ENCODE peak calls at places on chromosomes 7 and 10, in five cellular contexts. One of them, this sample, is unnamed.

GRCh38 chr7:81869670-81870069 is 99.8 kb upstream of the HGF start:
- DNase-seq in IMR-90: no peak
- DNase-seq in fibroblast of lung: no peak
- DNase-seq in adipocyte: no peak
- DNase-seq in brain microvascular endothelial cell: no peak
- DNase-seq in this sample: no peak

GRCh38 chr7:41975854-41976253 is 261.2 kb downstream of the GLI3 start:
- DNase-seq in IMR-90: no peak
- DNase-seq in adipocyte: peak; percentile 81
- DNase-seq in brain microvascular endothelial cell: no peak
- DNase-seq in fibroblast of lung: peak; percentile 58
- DNase-seq in this sample: no peak

GRCh38 chr10:63901228-63901627 is 380.0 kb downstream of the REEP3 start:
- DNase-seq in IMR-90: no peak
- DNase-seq in brain microvascular endothelial cell: no peak
- DNase-seq in fibroblast of lung: no peak
- DNase-seq in adipocyte: no peak
- DNase-seq in this sample: no peak

GRCh38 chr7:117715784-117716445 is 157.3 kb downstream of the CTTNBP2 start:
- DNase-seq in brain microvascular endothelial cell: peak; percentile 54
- DNase-seq in adipocyte: peak; percentile 86
- DNase-seq in IMR-90: peak; percentile 75
- DNase-seq in fibroblast of lung: peak; percentile 76
- DNase-seq in this sample: peak; percentile 22

GRCh38 chr10:86056632-86057031 is 310.0 kb downstream of the GRID1 start:
- DNase-seq in brain microvascular endothelial cell: no peak
- DNase-seq in adipocyte: no peak
- DNase-seq in fibroblast of lung: no peak
- DNase-seq in IMR-90: no peak
- DNase-seq in this sample: no peak

GRCh38 chr7:149197675-149198074 is 2.3 kb downstream of the ZNF282 start:
- DNase-seq in fibroblast of lung: no peak
- DNase-seq in adipocyte: no peak
- DNase-seq in IMR-90: no peak
- DNase-seq in brain microvascular endothelial cell: no peak
- DNase-seq in this sample: no peak

GRCh38 chr10:79056361-79056735 is 12.4 kb upstream of the ZMIZ1 start:
- DNase-seq in fibroblast of lung: no peak
- DNase-seq in IMR-90: no peak
- DNase-seq in adipocyte: no peak
- DNase-seq in brain microvascular endothelial cell: no peak
- DNase-seq in this sample: no peak

GRCh38 chr7:2141656-2142055 is 91.1 kb downstream of the MAD1L1 start:
- DNase-seq in IMR-90: no peak
- DNase-seq in fibroblast of lung: no peak
- DNase-seq in brain microvascular endothelial cell: no peak
- DNase-seq in adipocyte: no peak
- DNase-seq in this sample: no peak

GRCh38 chr7:16904086-16904485 is 22.3 kb upstream of the AGR3 start:
- DNase-seq in fibroblast of lung: no peak
- DNase-seq in brain microvascular endothelial cell: no peak
- DNase-seq in IMR-90: no peak
- DNase-seq in adipocyte: peak; percentile 43
- DNase-seq in this sample: no peak

GRCh38 chr7:151925446-151926335 is 30.6 kb upstream of the GALNTL5 start:
- DNase-seq in IMR-90: no peak
- DNase-seq in brain microvascular endothelial cell: peak; percentile 14
- DNase-seq in fibroblast of lung: no peak
- DNase-seq in adipocyte: no peak
- DNase-seq in this sample: no peak

GRCh38 chr10:58994226-58995057 is 182.0 kb upstream of the PHYHIPL start:
- DNase-seq in IMR-90: no peak
- DNase-seq in brain microvascular endothelial cell: no peak
- DNase-seq in fibroblast of lung: peak; percentile 37
- DNase-seq in adipocyte: peak; percentile 58
- DNase-seq in this sample: no peak

GRCh38 chr7:94357076-94357475 is 37.6 kb upstream of the COL1A2 start:
- DNase-seq in fibroblast of lung: no peak
- DNase-seq in adipocyte: peak; percentile 40
- DNase-seq in IMR-90: no peak
- DNase-seq in brain microvascular endothelial cell: no peak
- DNase-seq in this sample: no peak

GRCh38 chr10:116080553-116080952 is 192.5 kb downstream of the GFRA1 start:
- DNase-seq in brain microvascular endothelial cell: no peak
- DNase-seq in IMR-90: peak; percentile 35
- DNase-seq in adipocyte: no peak
- DNase-seq in fibroblast of lung: peak; percentile 12
- DNase-seq in this sample: no peak

GRCh38 chr7:84196007-84196551 is 1.5 kb upstream of the SEMA3A start:
- DNase-seq in adipocyte: peak; percentile 44
- DNase-seq in IMR-90: peak; percentile 77
- DNase-seq in fibroblast of lung: peak; percentile 82
- DNase-seq in brain microvascular endothelial cell: no peak
- DNase-seq in this sample: no peak

GRCh38 chr10:53403688-53404087 is 631.1 kb upstream of the MBL2 start:
- DNase-seq in IMR-90: peak; percentile 1
- DNase-seq in adipocyte: no peak
- DNase-seq in fibroblast of lung: peak; percentile 77
- DNase-seq in brain microvascular endothelial cell: peak; percentile 42
- DNase-seq in this sample: peak; percentile 86

GRCh38 chr10:62492012-62492869 is 118.1 kb downstream of the ZNF365 start:
- DNase-seq in brain microvascular endothelial cell: no peak
- DNase-seq in IMR-90: peak; percentile 25
- DNase-seq in adipocyte: peak; percentile 50
- DNase-seq in fibroblast of lung: peak; percentile 39
- DNase-seq in this sample: no peak

GRCh38 chr10:62354941-62355340 is 19.2 kb upstream of the ZNF365 start:
- DNase-seq in fibroblast of lung: peak; percentile 11
- DNase-seq in IMR-90: peak; percentile 32
- DNase-seq in brain microvascular endothelial cell: no peak
- DNase-seq in adipocyte: no peak
- DNase-seq in this sample: no peak

GRCh38 chr7:14841850-14842249 is 60.7 kb downstream of the DGKB start:
- DNase-seq in IMR-90: peak; percentile 36
- DNase-seq in adipocyte: peak; percentile 68
- DNase-seq in fibroblast of lung: peak; percentile 52
- DNase-seq in brain microvascular endothelial cell: no peak
- DNase-seq in this sample: no peak

GRCh38 chr10:10078476-10078875 is 939.2 kb upstream of the CELF2 start:
- DNase-seq in IMR-90: no peak
- DNase-seq in adipocyte: no peak
- DNase-seq in brain microvascular endothelial cell: no peak
- DNase-seq in fibroblast of lung: no peak
- DNase-seq in this sample: no peak

GRCh38 chr7:4211261-4211660 is 470.8 kb upstream of the FOXK1 start:
- DNase-seq in adipocyte: no peak
- DNase-seq in fibroblast of lung: no peak
- DNase-seq in IMR-90: no peak
- DNase-seq in brain microvascular endothelial cell: no peak
- DNase-seq in this sample: no peak

GRCh38 chr10:8168836-8169235 is 114.3 kb downstream of the GATA3 start:
- DNase-seq in fibroblast of lung: no peak
- DNase-seq in brain microvascular endothelial cell: no peak
- DNase-seq in IMR-90: no peak
- DNase-seq in adipocyte: no peak
- DNase-seq in this sample: no peak

GRCh38 chr7:99837649-99838361 is 10.0 kb downstream of the CYP3A43 start:
- DNase-seq in brain microvascular endothelial cell: no peak
- DNase-seq in fibroblast of lung: peak; percentile 9
- DNase-seq in adipocyte: peak; percentile 9
- DNase-seq in IMR-90: no peak
- DNase-seq in this sample: no peak

GRCh38 chr7:123201901-123202300 is 2.1 kb upstream of the SLC13A1 start:
- DNase-seq in adipocyte: no peak
- DNase-seq in IMR-90: no peak
- DNase-seq in brain microvascular endothelial cell: no peak
- DNase-seq in fibroblast of lung: no peak
- DNase-seq in this sample: no peak

GRCh38 chr7:71343821-71344341 is 211.9 kb downstream of the GALNT17 start:
- DNase-seq in fibroblast of lung: no peak
- DNase-seq in brain microvascular endothelial cell: no peak
- DNase-seq in IMR-90: no peak
- DNase-seq in adipocyte: no peak
- DNase-seq in this sample: no peak

GRCh38 chr10:13224210-13224995 is 9.8 kb downstream of the UCMA start:
- DNase-seq in IMR-90: no peak
- DNase-seq in brain microvascular endothelial cell: no peak
- DNase-seq in fibroblast of lung: no peak
- DNase-seq in adipocyte: no peak
- DNase-seq in this sample: no peak

GRCh38 chr7:155986497-155987160 is 174.4 kb upstream of the SHH start:
- DNase-seq in brain microvascular endothelial cell: no peak
- DNase-seq in adipocyte: no peak
- DNase-seq in fibroblast of lung: no peak
- DNase-seq in IMR-90: no peak
- DNase-seq in this sample: no peak

GRCh38 chr10:117223413-117224035 is 17.4 kb upstream of the SLC18A2 start:
- DNase-seq in adipocyte: no peak
- DNase-seq in fibroblast of lung: no peak
- DNase-seq in brain microvascular endothelial cell: no peak
- DNase-seq in IMR-90: no peak
- DNase-seq in this sample: no peak

GRCh38 chr10:131869344-131869743 is 31.5 kb upstream of the PPP2R2D start:
- DNase-seq in IMR-90: no peak
- DNase-seq in fibroblast of lung: no peak
- DNase-seq in adipocyte: no peak
- DNase-seq in brain microvascular endothelial cell: no peak
- DNase-seq in this sample: no peak

GRCh38 chr7:29865526-29865925 is 59.2 kb downstream of the WIPF3 start:
- DNase-seq in IMR-90: peak; percentile 63
- DNase-seq in fibroblast of lung: peak; percentile 74
- DNase-seq in brain microvascular endothelial cell: peak; percentile 88
- DNase-seq in adipocyte: peak; percentile 82
- DNase-seq in this sample: no peak

GRCh38 chr7:11716185-11716584 is 115.8 kb downstream of the THSD7A start:
- DNase-seq in brain microvascular endothelial cell: peak; percentile 36
- DNase-seq in IMR-90: no peak
- DNase-seq in fibroblast of lung: peak; percentile 53
- DNase-seq in adipocyte: no peak
- DNase-seq in this sample: peak; percentile 12

GRCh38 chr10:14397069-14397468 is 66.3 kb upstream of the FRMD4A start:
- DNase-seq in fibroblast of lung: peak; percentile 97
- DNase-seq in adipocyte: peak; percentile 98
- DNase-seq in IMR-90: peak; percentile 100
- DNase-seq in brain microvascular endothelial cell: peak; percentile 98
- DNase-seq in this sample: no peak

GRCh38 chr7:14219125-14219524 is 229.7 kb upstream of the ETV1 start:
- DNase-seq in adipocyte: peak; percentile 34
- DNase-seq in fibroblast of lung: peak; percentile 25
- DNase-seq in brain microvascular endothelial cell: no peak
- DNase-seq in IMR-90: no peak
- DNase-seq in this sample: no peak

GRCh38 chr10:78254013-78254412 is 220.3 kb downstream of the RPS24 start:
- DNase-seq in adipocyte: peak; percentile 14
- DNase-seq in brain microvascular endothelial cell: peak; percentile 17
- DNase-seq in fibroblast of lung: no peak
- DNase-seq in IMR-90: peak; percentile 30
- DNase-seq in this sample: no peak

GRCh38 chr10:75525646-75526045 is 94.2 kb downstream of the LRMDA start:
- DNase-seq in IMR-90: no peak
- DNase-seq in brain microvascular endothelial cell: no peak
- DNase-seq in adipocyte: no peak
- DNase-seq in fibroblast of lung: peak; percentile 46
- DNase-seq in this sample: no peak

GRCh38 chr10:21519981-21520436 is 5.5 kb downstream of the SKIDA1 start:
- DNase-seq in IMR-90: peak; percentile 84
- DNase-seq in brain microvascular endothelial cell: peak; percentile 70
- DNase-seq in fibroblast of lung: peak; percentile 90
- DNase-seq in adipocyte: peak; percentile 76
- DNase-seq in this sample: no peak
- H3K4me3 ChIP-seq in IMR-90: peak overlapping the region; percentile 95
- H3K4me3 ChIP-seq in brain microvascular endothelial cell: peak overlapping the region; percentile 68
- H3K4me3 ChIP-seq in fibroblast of lung: peak overlapping the region; percentile 64
- H3K4me3 ChIP-seq in adipocyte: peak overlapping the region; percentile 82
- H3K4me3 ChIP-seq in this sample: peak overlapping the region; percentile 81

DNA sequence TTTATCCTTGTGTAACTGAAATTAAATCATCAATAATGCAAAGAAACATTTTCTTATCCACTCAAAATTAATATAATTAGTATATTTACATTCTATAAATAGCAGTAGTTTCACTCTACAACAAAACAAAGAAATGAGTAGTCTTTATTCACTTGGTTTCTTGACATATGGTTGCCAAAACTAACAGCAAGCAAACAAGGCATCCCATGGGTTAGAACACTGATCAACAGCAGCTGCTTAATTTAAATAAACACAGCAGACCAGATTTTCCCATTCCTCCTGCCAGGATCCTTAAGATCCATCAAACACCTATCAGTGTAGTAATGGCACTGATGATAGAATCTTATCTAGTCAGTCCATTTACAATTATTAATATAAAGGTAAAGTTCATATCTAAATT is 22.1 kb downstream of the NCAPG2 start:
- DNase-seq in IMR-90: no peak
- DNase-seq in fibroblast of lung: peak; percentile 27
- DNase-seq in adipocyte: no peak
- DNase-seq in brain microvascular endothelial cell: no peak
- DNase-seq in this sample: no peak
- H3K36me3 ChIP-seq in IMR-90: peaks cover 4% of the 10 kb centered on the region
- H3K36me3 ChIP-seq in fibroblast of lung: peaks cover 6% of the 10 kb centered on the region
- H3K36me3 ChIP-seq in adipocyte: peaks cover 4% of the 10 kb centered on the region
- H3K36me3 ChIP-seq in brain microvascular endothelial cell: no peaks in the 10 kb centered on the region
- H3K36me3 ChIP-seq in this sample: peaks cover 61% of the 10 kb centered on the region

DNA sequence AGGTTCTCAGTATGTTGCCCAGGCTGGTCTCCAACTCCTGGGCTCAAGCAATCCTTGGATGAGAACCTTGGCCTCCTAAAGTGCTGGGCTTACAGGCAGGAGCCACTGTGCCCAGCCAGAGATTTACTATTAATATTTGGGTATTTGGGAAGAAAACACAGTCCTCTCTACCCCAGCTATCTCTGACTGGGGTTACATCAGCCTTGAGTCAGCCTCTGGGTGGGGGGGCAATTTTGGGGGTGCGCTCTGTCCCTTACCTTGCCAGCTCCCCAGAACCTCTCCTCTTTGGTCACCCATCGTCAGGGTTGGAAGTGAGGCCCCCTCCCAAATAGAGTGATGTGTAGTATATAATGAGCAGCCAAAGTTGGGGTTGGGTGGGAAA is 1.8 kb downstream of the MLXIPL start:
- DNase-seq in fibroblast of lung: no peak
- DNase-seq in IMR-90: no peak
- DNase-seq in adipocyte: no peak
- DNase-seq in brain microvascular endothelial cell: no peak
- DNase-seq in this sample: no peak
- H3K4me3 ChIP-seq in fibroblast of lung: no peak overlapping the region
- H3K4me3 ChIP-seq in IMR-90: no peak overlapping the region
- H3K4me3 ChIP-seq in adipocyte: peak overlapping the region; percentile 87
- H3K4me3 ChIP-seq in brain microvascular endothelial cell: no peak overlapping the region
- H3K4me3 ChIP-seq in this sample: no peak overlapping the region

DNA sequence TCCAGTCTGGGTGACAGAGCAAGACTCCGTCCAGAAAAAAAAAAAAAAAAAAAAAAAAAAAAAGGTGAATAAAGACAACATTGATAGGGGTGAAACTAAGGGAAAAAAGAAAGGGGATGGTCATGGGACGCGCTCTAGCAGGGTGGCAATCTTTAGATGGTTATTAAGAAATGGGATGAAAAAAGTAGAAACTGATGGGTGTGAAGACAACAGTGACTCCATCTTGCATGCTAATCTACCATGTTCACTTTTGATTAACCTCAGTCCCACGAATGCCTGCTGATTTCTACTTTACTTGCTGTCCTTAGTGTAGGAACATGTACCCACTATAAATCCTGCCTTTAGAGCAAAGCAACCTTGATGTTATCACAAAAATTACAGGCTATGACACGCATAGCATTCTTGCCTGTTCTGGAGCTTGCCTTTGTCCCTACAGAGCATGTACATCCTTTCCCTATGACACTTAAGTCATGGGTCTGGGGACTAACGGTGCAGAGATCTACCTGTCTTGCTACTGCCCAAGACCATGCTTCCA is 38.5 kb downstream of the P4HA1 start:
- DNase-seq in adipocyte: no peak
- DNase-seq in fibroblast of lung: no peak
- DNase-seq in brain microvascular endothelial cell: no peak
- DNase-seq in IMR-90: no peak
- DNase-seq in this sample: no peak
- H3K36me3 ChIP-seq in adipocyte: peaks cover 33% of the 10 kb centered on the region
- H3K36me3 ChIP-seq in fibroblast of lung: peaks cover 10% of the 10 kb centered on the region
- H3K36me3 ChIP-seq in brain microvascular endothelial cell: peaks cover 25% of the 10 kb centered on the region
- H3K36me3 ChIP-seq in IMR-90: peaks cover 34% of the 10 kb centered on the region
- H3K36me3 ChIP-seq in this sample: peaks cover 2% of the 10 kb centered on the region